ENCODE peak calls at places on chromosome 10, in nine cellular contexts. A is H54; Y is ureter; U is small intestine; S is foreskin keratinocyte; B is GM20000; Q is C1 segment of cervical spinal cord; Z is activated CD4-positive, alpha-beta T cell treated with anti-CD3 and anti-CD28 coated beads, Interleukin-2, amount 50 U/mL, for 1 hour; F is erythroblast. T is an unnamed sample.

GRCh38 chr10:121157998-121158397 is 306.8 kb downstream of the WDR11 start:
- DNase-seq in A (no peak), Y (no peak), U (peak), S (peak), B (no peak), Q (no peak), Z (no peak), F (peak), T (peak)

GRCh38 chr10:75189266-75190096 is 21.1 kb upstream of the VDAC2 start:
- DNase-seq in A (no peak), Y (peak), U (no peak), S (no peak), B (no peak), Q (no peak), Z (no peak), F (peak), T (no peak)

GRCh38 chr10:110392860-110393732 is 88.4 kb upstream of the SMNDC1 start:
- DNase-seq in A (no peak), Y (peak), U (peak), S (peak), B (no peak), Q (no peak), Z (no peak), F (no peak), T (no peak)

GRCh38 chr10:12113627-12114026 is 15.8 kb upstream of the SEC61A2 start:
- DNase-seq in A (no peak), Y (no peak), U (no peak), S (no peak), B (no peak), Q (no peak), Z (no peak), F (no peak), T (no peak)

GRCh38 chr10:122388287-122388997 is 13.9 kb downstream of the PLEKHA1 start:
- DNase-seq in A (no peak), Y (no peak), U (no peak), S (no peak), B (no peak), Q (no peak), Z (no peak), F (no peak), T (no peak)

GRCh38 chr10:119522747-119523426 is 19.6 kb downstream of the RGS10 start:
- DNase-seq in A (peak), Y (no peak), U (no peak), S (peak), B (no peak), Q (no peak), Z (no peak), F (no peak), T (no peak)

GRCh38 chr10:13632407-13632806 is 45.6 kb downstream of the PRPF18 start:
- DNase-seq in A (no peak), Y (no peak), U (no peak), S (no peak), B (no peak), Q (no peak), Z (no peak), F (no peak), T (no peak)

GRCh38 chr10:131724891-131725735 is 175.7 kb upstream of the PPP2R2D start:
- DNase-seq in A (no peak), Y (no peak), U (no peak), S (no peak), B (no peak), Q (no peak), Z (no peak), F (no peak), T (no peak)

GRCh38 chr10:84117683-84118394 is 21.5 kb upstream of the GHITM start:
- DNase-seq in A (no peak), Y (no peak), U (no peak), S (no peak), B (no peak), Q (no peak), Z (no peak), F (no peak), T (no peak)

GRCh38 chr10:46282460-46283216 is 4.2 kb upstream of the ANTXRL start:
- DNase-seq in A (peak), Y (peak), U (peak), S (peak), B (peak), Q (peak), Z (peak), F (peak), T (peak)

GRCh38 chr10:71975891-71976725 is 11.9 kb downstream of the CHST3 start:
- DNase-seq in A (peak), Y (peak), U (peak), S (peak), B (no peak), Q (no peak), Z (no peak), F (no peak), T (peak)

GRCh38 chr10:84696610-84697009 is 368.2 kb downstream of the CCSER2 start:
- DNase-seq in A (no peak), Y (no peak), U (no peak), S (no peak), B (no peak), Q (no peak), Z (no peak), F (no peak), T (peak)

GRCh38 chr10:24958701-24959392 is 6.4 kb upstream of the PRTFDC1 start:
- DNase-seq in A (no peak), Y (peak), U (no peak), S (no peak), B (no peak), Q (no peak), Z (no peak), F (no peak), T (no peak)

GRCh38 chr10:121753726-121754476 is 155.7 kb upstream of the FGFR2 start:
- DNase-seq in A (peak), Y (no peak), U (no peak), S (peak), B (peak), Q (peak), Z (no peak), F (no peak), T (no peak)

GRCh38 chr10:1688531-1688930 is 48.8 kb downstream of the ADARB2 start:
- DNase-seq in A (no peak), Y (no peak), U (no peak), S (no peak), B (no peak), Q (no peak), Z (no peak), F (no peak), T (no peak)

GRCh38 chr10:29370092-29370611 is 81.3 kb downstream of the LYZL1 start:
- DNase-seq in A (no peak), Y (no peak), U (no peak), S (no peak), B (no peak), Q (no peak), Z (no peak), F (no peak), T (no peak)

GRCh38 chr10:93219347-93219746 is 145.7 kb downstream of the CYP26A1 start:
- DNase-seq in A (no peak), Y (no peak), U (no peak), S (no peak), B (no peak), Q (no peak), Z (no peak), F (no peak), T (no peak)

GRCh38 chr10:122565766-122566206 is 5.2 kb downstream of the DMBT1 start:
- DNase-seq in A (peak), Y (peak), U (peak), S (peak), B (peak), Q (no peak), Z (peak), F (peak), T (peak)

GRCh38 chr10:102729090-102730026 is 14.4 kb upstream of the WBP1L start:
- DNase-seq in A (peak), Y (peak), U (peak), S (peak), B (peak), Q (peak), Z (peak), F (peak), T (peak)

GRCh38 chr10:3465406-3465891 is 292.9 kb upstream of the PITRM1 start:
- DNase-seq in A (no peak), Y (no peak), U (no peak), S (peak), B (no peak), Q (no peak), Z (no peak), F (no peak), T (no peak)

GRCh38 chr10:113424304-113424721 is 128.5 kb upstream of the HABP2 start:
- DNase-seq in A (no peak), Y (no peak), U (no peak), S (no peak), B (no peak), Q (no peak), Z (no peak), F (no peak), T (no peak)

GRCh38 chr10:89861584-89862287 is 160.3 kb downstream of the KIF20B start:
- DNase-seq in A (no peak), Y (no peak), U (peak), S (peak), B (no peak), Q (no peak), Z (no peak), F (no peak), T (peak)

GRCh38 chr10:129531195-129531968 is 64.3 kb downstream of the MGMT start:
- DNase-seq in A (no peak), Y (no peak), U (no peak), S (peak), B (no peak), Q (no peak), Z (no peak), F (no peak), T (no peak)

GRCh38 chr10:13001041-13001886 is at the start of gene CCDC3:
- DNase-seq in A (no peak), Y (no peak), U (no peak), S (no peak), B (peak), Q (no peak), Z (no peak), F (peak), T (peak)

GRCh38 chr10:95906675-95907453 is 911 bp upstream of the CC2D2B start:
- DNase-seq in A (peak), Y (peak), U (peak), S (peak), B (peak), Q (peak), Z (peak), F (peak), T (peak)

GRCh38 chr10:15313844-15314243 is 57.2 kb downstream of the FAM171A1 start:
- DNase-seq in A (no peak), Y (no peak), U (peak), S (no peak), B (no peak), Q (peak), Z (no peak), F (peak), T (peak)

GRCh38 chr10:48927198-48927597 is 12.4 kb downstream of the LRRC18 start:
- DNase-seq in A (no peak), Y (no peak), U (no peak), S (no peak), B (no peak), Q (no peak), Z (no peak), F (no peak), T (no peak)

GRCh38 chr10:6778992-6779701 is 199.1 kb upstream of the PRKCQ start:
- DNase-seq in A (peak), Y (peak), U (no peak), S (peak), B (no peak), Q (no peak), Z (no peak), F (peak), T (no peak)

GRCh38 chr10:91162495-91163268 is 57.8 kb upstream of the PCGF5 start:
- DNase-seq in A (peak), Y (peak), U (peak), S (peak), B (peak), Q (peak), Z (peak), F (peak), T (peak)

GRCh38 chr10:79188154-79188763 is 119.5 kb downstream of the ZMIZ1 start:
- DNase-seq in A (no peak), Y (no peak), U (peak), S (no peak), B (no peak), Q (no peak), Z (no peak), F (no peak), T (no peak)

GRCh38 chr10:52486840-52487611 is 172.9 kb downstream of the DKK1 start:
- DNase-seq in A (peak), Y (no peak), U (no peak), S (peak), B (no peak), Q (no peak), Z (no peak), F (no peak), T (no peak)

GRCh38 chr10:84826704-84827103 is 498.3 kb downstream of the CCSER2 start:
- DNase-seq in A (no peak), Y (no peak), U (no peak), S (no peak), B (no peak), Q (no peak), Z (no peak), F (no peak), T (no peak)

GRCh38 chr10:78451592-78451991 is 417.9 kb downstream of the RPS24 start:
- DNase-seq in A (no peak), Y (no peak), U (peak), S (no peak), B (no peak), Q (no peak), Z (no peak), F (no peak), T (no peak)